ENCODE peak calls at places on chromosomes 12 and 14, in six cellular contexts. One of them, this sample, is unnamed.

GRCh38 chr14:46574236-46574970 is 77.2 kb downstream of the RPL10L start:
- DNase-seq in lung: no peak
- DNase-seq in mammary epithelial cell: peak; percentile 10
- DNase-seq in IMR-90: no peak
- DNase-seq in ascending aorta: no peak
- DNase-seq in endothelial cell of umbilical vein: peak; percentile 85
- DNase-seq in this sample: no peak

GRCh38 chr12:48917857-48918537 is 7.3 kb downstream of the FKBP11 start:
- DNase-seq in lung: no peak
- DNase-seq in mammary epithelial cell: no peak
- DNase-seq in ascending aorta: no peak
- DNase-seq in endothelial cell of umbilical vein: no peak
- DNase-seq in IMR-90: no peak
- DNase-seq in this sample: peak; percentile 21

GRCh38 chr12:6269986-6270385 is 40.5 kb upstream of the PLEKHG6 start:
- DNase-seq in ascending aorta: no peak
- DNase-seq in mammary epithelial cell: no peak
- DNase-seq in IMR-90: no peak
- DNase-seq in endothelial cell of umbilical vein: no peak
- DNase-seq in lung: no peak
- DNase-seq in this sample: no peak

GRCh38 chr12:110992909-110993308 is 72.5 kb upstream of the MYL2 start:
- DNase-seq in endothelial cell of umbilical vein: no peak
- DNase-seq in mammary epithelial cell: no peak
- DNase-seq in IMR-90: no peak
- DNase-seq in lung: no peak
- DNase-seq in ascending aorta: no peak
- DNase-seq in this sample: no peak

GRCh38 chr12:95191060-95191696 is 26.1 kb downstream of the FGD6 start:
- DNase-seq in mammary epithelial cell: no peak
- DNase-seq in IMR-90: no peak
- DNase-seq in ascending aorta: no peak
- DNase-seq in lung: no peak
- DNase-seq in endothelial cell of umbilical vein: peak; percentile 62
- DNase-seq in this sample: no peak

GRCh38 chr12:46401703-46402102 is 29.1 kb upstream of the SLC38A2 start:
- DNase-seq in lung: no peak
- DNase-seq in ascending aorta: peak; percentile 68
- DNase-seq in IMR-90: peak; percentile 58
- DNase-seq in mammary epithelial cell: no peak
- DNase-seq in endothelial cell of umbilical vein: peak; percentile 49
- DNase-seq in this sample: peak; percentile 75

GRCh38 chr12:132413931-132414588 is 75.9 kb upstream of the FBRSL1 start:
- DNase-seq in endothelial cell of umbilical vein: no peak
- DNase-seq in IMR-90: no peak
- DNase-seq in ascending aorta: no peak
- DNase-seq in mammary epithelial cell: no peak
- DNase-seq in lung: no peak
- DNase-seq in this sample: no peak

GRCh38 chr14:104294983-104295680 is 156.7 kb downstream of the KIF26A start:
- DNase-seq in ascending aorta: no peak
- DNase-seq in mammary epithelial cell: no peak
- DNase-seq in lung: no peak
- DNase-seq in IMR-90: no peak
- DNase-seq in endothelial cell of umbilical vein: no peak
- DNase-seq in this sample: no peak

GRCh38 chr14:61557854-61558253 is 137.5 kb upstream of the HIF1A start:
- DNase-seq in IMR-90: no peak
- DNase-seq in endothelial cell of umbilical vein: no peak
- DNase-seq in mammary epithelial cell: no peak
- DNase-seq in ascending aorta: peak; percentile 41
- DNase-seq in lung: no peak
- DNase-seq in this sample: no peak

GRCh38 chr14:77470192-77470870 is 12.4 kb downstream of the AHSA1 start:
- DNase-seq in mammary epithelial cell: no peak
- DNase-seq in endothelial cell of umbilical vein: no peak
- DNase-seq in IMR-90: no peak
- DNase-seq in ascending aorta: no peak
- DNase-seq in lung: no peak
- DNase-seq in this sample: no peak

GRCh38 chr14:67717048-67717447 is 15.4 kb downstream of the RDH12 start:
- DNase-seq in mammary epithelial cell: no peak
- DNase-seq in IMR-90: no peak
- DNase-seq in endothelial cell of umbilical vein: no peak
- DNase-seq in ascending aorta: no peak
- DNase-seq in lung: no peak
- DNase-seq in this sample: no peak

GRCh38 chr12:6158263-6158662 is 33.8 kb upstream of the VWF start:
- DNase-seq in endothelial cell of umbilical vein: peak; percentile 71
- DNase-seq in mammary epithelial cell: no peak
- DNase-seq in IMR-90: no peak
- DNase-seq in ascending aorta: peak; percentile 42
- DNase-seq in lung: no peak
- DNase-seq in this sample: no peak

GRCh38 chr12:122864894-122865253 is 29.6 kb downstream of the HIP1R start:
- DNase-seq in mammary epithelial cell: no peak
- DNase-seq in IMR-90: no peak
- DNase-seq in lung: no peak
- DNase-seq in ascending aorta: no peak
- DNase-seq in endothelial cell of umbilical vein: no peak
- DNase-seq in this sample: no peak

GRCh38 chr14:81737938-81738337 is 204.3 kb upstream of the SEL1L start:
- DNase-seq in IMR-90: no peak
- DNase-seq in endothelial cell of umbilical vein: no peak
- DNase-seq in ascending aorta: no peak
- DNase-seq in lung: no peak
- DNase-seq in mammary epithelial cell: no peak
- DNase-seq in this sample: no peak

GRCh38 chr12:13093191-13093849 is 10.1 kb downstream of the GSG1 start:
- DNase-seq in mammary epithelial cell: no peak
- DNase-seq in endothelial cell of umbilical vein: no peak
- DNase-seq in IMR-90: peak; percentile 62
- DNase-seq in ascending aorta: no peak
- DNase-seq in lung: no peak
- DNase-seq in this sample: peak; percentile 47

GRCh38 chr12:79344855-79345840 is 345.6 kb downstream of the PAWR start:
- DNase-seq in endothelial cell of umbilical vein: peak; percentile 54
- DNase-seq in IMR-90: peak; percentile 50
- DNase-seq in lung: no peak
- DNase-seq in ascending aorta: no peak
- DNase-seq in mammary epithelial cell: peak; percentile 37
- DNase-seq in this sample: peak; percentile 56

GRCh38 chr12:27434673-27435565 is 11.6 kb upstream of the SMCO2 start:
- DNase-seq in IMR-90: no peak
- DNase-seq in mammary epithelial cell: no peak
- DNase-seq in endothelial cell of umbilical vein: peak; percentile 17
- DNase-seq in ascending aorta: no peak
- DNase-seq in lung: no peak
- DNase-seq in this sample: peak; percentile 47

GRCh38 chr12:80325167-80325959 is 118.7 kb upstream of the PTPRQ start:
- DNase-seq in mammary epithelial cell: no peak
- DNase-seq in endothelial cell of umbilical vein: peak; percentile 3
- DNase-seq in IMR-90: no peak
- DNase-seq in lung: no peak
- DNase-seq in ascending aorta: no peak
- DNase-seq in this sample: peak; percentile 14

GRCh38 chr14:54387328-54387727 is 9.5 kb upstream of the CDKN3 start:
- DNase-seq in IMR-90: no peak
- DNase-seq in lung: no peak
- DNase-seq in mammary epithelial cell: no peak
- DNase-seq in endothelial cell of umbilical vein: no peak
- DNase-seq in ascending aorta: no peak
- DNase-seq in this sample: no peak

GRCh38 chr14:65620195-65620594 is 207.7 kb downstream of the FUT8 start:
- DNase-seq in endothelial cell of umbilical vein: no peak
- DNase-seq in lung: no peak
- DNase-seq in ascending aorta: no peak
- DNase-seq in IMR-90: no peak
- DNase-seq in mammary epithelial cell: no peak
- DNase-seq in this sample: no peak

GRCh38 chr14:75438486-75439080 is 10.8 kb downstream of the JDP2 start:
- DNase-seq in endothelial cell of umbilical vein: no peak
- DNase-seq in mammary epithelial cell: no peak
- DNase-seq in ascending aorta: no peak
- DNase-seq in lung: no peak
- DNase-seq in IMR-90: no peak
- DNase-seq in this sample: no peak

GRCh38 chr12:77256924-77257323 is 191.6 kb upstream of the E2F7 start:
- DNase-seq in mammary epithelial cell: no peak
- DNase-seq in endothelial cell of umbilical vein: no peak
- DNase-seq in lung: no peak
- DNase-seq in IMR-90: no peak
- DNase-seq in ascending aorta: no peak
- DNase-seq in this sample: peak; percentile 70

GRCh38 chr12:99647453-99647852 is at the start of gene GARIN6:
- DNase-seq in mammary epithelial cell: no peak
- DNase-seq in lung: no peak
- DNase-seq in endothelial cell of umbilical vein: no peak
- DNase-seq in ascending aorta: no peak
- DNase-seq in IMR-90: no peak
- DNase-seq in this sample: no peak
- H3K36me3 ChIP-seq in mammary epithelial cell: no peaks in the 10 kb centered on the region
- H3K36me3 ChIP-seq in lung: peaks cover 1% of the 10 kb centered on the region
- H3K36me3 ChIP-seq in endothelial cell of umbilical vein: no peaks in the 10 kb centered on the region
- H3K36me3 ChIP-seq in ascending aorta: no peaks in the 10 kb centered on the region
- H3K36me3 ChIP-seq in IMR-90: no peaks in the 10 kb centered on the region
- H3K36me3 ChIP-seq in this sample: no peaks in the 10 kb centered on the region

GRCh38 chr14:103126088-103126872 is 3.0 kb downstream of the TNFAIP2 start:
- DNase-seq in lung: no peak
- DNase-seq in endothelial cell of umbilical vein: no peak
- DNase-seq in mammary epithelial cell: no peak
- DNase-seq in ascending aorta: no peak
- DNase-seq in IMR-90: no peak
- DNase-seq in this sample: no peak

GRCh38 chr14:103126873-103127304 is 3.6 kb downstream of the TNFAIP2 start:
- DNase-seq in ascending aorta: no peak
- DNase-seq in lung: peak; percentile 55
- DNase-seq in mammary epithelial cell: peak; percentile 78
- DNase-seq in IMR-90: no peak
- DNase-seq in endothelial cell of umbilical vein: peak; percentile 26
- DNase-seq in this sample: peak; percentile 66

GRCh38 chr14:103128631-103129300 is 5.5 kb downstream of the TNFAIP2 start:
- DNase-seq in lung: no peak
- DNase-seq in mammary epithelial cell: peak; percentile 48
- DNase-seq in endothelial cell of umbilical vein: no peak
- DNase-seq in IMR-90: no peak
- DNase-seq in ascending aorta: no peak
- DNase-seq in this sample: no peak

GRCh38 chr14:103127861-103128598 is 4.8 kb downstream of the TNFAIP2 start:
- DNase-seq in mammary epithelial cell: no peak
- DNase-seq in IMR-90: no peak
- DNase-seq in endothelial cell of umbilical vein: no peak
- DNase-seq in ascending aorta: no peak
- DNase-seq in lung: no peak
- DNase-seq in this sample: no peak

GRCh38 chr14:103127356-103127755 is 4.1 kb downstream of the TNFAIP2 start:
- DNase-seq in ascending aorta: no peak
- DNase-seq in endothelial cell of umbilical vein: no peak
- DNase-seq in lung: no peak
- DNase-seq in mammary epithelial cell: no peak
- DNase-seq in IMR-90: no peak
- DNase-seq in this sample: no peak
- H3K36me3 ChIP-seq in ascending aorta: no peaks in the 10 kb centered on the region
- H3K36me3 ChIP-seq in endothelial cell of umbilical vein: no peaks in the 10 kb centered on the region
- H3K36me3 ChIP-seq in lung: peaks cover 26% of the 10 kb centered on the region
- H3K36me3 ChIP-seq in mammary epithelial cell: no peaks in the 10 kb centered on the region
- H3K36me3 ChIP-seq in IMR-90: no peaks in the 10 kb centered on the region
- H3K36me3 ChIP-seq in this sample: peaks cover 33% of the 10 kb centered on the region

DNA sequence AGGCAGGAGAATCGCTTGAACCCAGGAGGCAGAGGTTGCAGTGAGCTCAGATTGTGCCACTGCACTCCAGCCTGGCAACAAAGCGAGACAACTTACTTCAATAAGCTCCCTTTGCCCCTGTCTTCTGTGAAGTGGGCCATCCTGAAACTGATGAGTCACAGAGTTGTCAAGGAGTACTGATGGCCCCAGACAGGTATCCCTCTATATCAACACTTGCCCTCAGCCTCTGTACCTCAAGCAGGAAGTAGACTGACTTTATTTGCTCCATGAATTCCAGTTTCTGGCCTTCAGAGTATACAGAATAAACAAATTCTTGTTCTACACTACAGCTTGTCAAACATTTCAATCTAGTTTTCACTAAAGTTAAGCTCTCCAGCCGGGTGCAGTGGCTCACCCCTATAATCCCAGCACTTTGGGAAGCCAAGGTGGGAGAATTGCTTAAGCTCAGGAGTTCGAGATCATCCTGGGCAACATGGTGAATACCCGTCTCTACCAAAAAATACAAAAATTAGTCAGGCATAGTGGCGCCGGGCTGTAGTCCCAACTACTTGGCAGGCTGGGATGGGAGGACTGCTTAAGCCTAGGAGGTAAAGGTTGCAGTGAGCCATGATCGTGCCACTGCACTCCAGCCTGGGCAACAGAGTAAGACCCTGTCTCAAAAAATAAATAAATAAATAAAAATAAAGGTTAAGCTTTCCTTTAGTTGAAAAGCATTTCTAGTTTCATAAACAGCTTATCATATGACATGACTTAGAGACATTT is 16.4 kb upstream of the LRP10 start:
- DNase-seq in mammary epithelial cell: peak; percentile 10
- DNase-seq in endothelial cell of umbilical vein: no peak
- DNase-seq in ascending aorta: no peak
- DNase-seq in lung: no peak
- DNase-seq in IMR-90: no peak
- DNase-seq in this sample: no peak
- H3K36me3 ChIP-seq in mammary epithelial cell: no peaks in the 10 kb centered on the region
- H3K36me3 ChIP-seq in endothelial cell of umbilical vein: no peaks in the 10 kb centered on the region
- H3K36me3 ChIP-seq in ascending aorta: no peaks in the 10 kb centered on the region
- H3K36me3 ChIP-seq in lung: no peaks in the 10 kb centered on the region
- H3K36me3 ChIP-seq in IMR-90: no peaks in the 10 kb centered on the region
- H3K36me3 ChIP-seq in this sample: no peaks in the 10 kb centered on the region

DNA sequence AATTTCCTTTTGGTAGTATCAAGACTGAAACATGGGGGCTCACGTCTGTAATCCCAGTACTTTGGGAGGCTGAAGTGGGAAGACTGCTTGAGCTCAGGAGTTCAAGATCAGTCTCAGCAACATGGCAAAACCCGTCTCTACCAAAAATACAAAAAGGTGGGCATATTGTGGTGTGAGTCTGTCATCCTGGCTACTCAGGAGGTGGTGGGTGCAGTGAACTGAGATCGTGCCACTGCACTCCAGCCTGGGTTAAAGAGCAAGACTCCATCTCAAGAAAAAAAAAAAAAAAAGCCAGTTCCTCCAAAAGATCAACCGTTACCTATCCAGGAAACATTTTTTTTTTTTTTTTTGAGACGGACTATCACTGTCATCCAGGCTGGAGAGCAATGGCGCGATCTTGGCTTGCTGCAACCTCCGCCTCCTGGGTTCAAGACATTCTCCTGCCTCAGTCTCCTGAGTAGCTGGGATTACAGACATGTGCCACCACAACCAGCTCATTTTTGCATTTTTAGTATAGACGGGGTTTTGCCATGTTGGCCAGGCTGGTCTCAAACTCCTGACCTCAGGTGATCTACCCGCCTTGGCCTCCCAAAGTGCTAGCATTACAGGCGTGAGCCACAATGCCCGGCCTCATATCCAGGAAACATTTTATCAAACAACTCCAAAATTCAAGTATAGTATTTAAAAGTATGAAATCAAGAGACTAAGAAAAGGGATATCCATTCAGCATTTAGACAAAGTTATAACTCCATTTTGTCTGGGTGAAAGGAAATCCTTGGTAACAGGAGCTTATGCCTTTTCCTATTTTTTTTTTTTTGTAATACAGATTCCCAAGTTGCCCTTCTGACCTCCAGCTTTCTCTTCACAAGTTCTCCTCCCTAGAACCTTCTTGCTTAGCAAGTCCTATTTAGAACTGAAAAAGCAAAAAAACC is 3.4 kb downstream of the ACIN1 start:
- DNase-seq in lung: no peak
- DNase-seq in endothelial cell of umbilical vein: no peak
- DNase-seq in mammary epithelial cell: no peak
- DNase-seq in IMR-90: no peak
- DNase-seq in ascending aorta: no peak
- DNase-seq in this sample: no peak
- H3K36me3 ChIP-seq in lung: peaks cover 9% of the 10 kb centered on the region
- H3K36me3 ChIP-seq in endothelial cell of umbilical vein: peaks cover 33% of the 10 kb centered on the region
- H3K36me3 ChIP-seq in mammary epithelial cell: peaks cover 45% of the 10 kb centered on the region
- H3K36me3 ChIP-seq in IMR-90: peaks cover 18% of the 10 kb centered on the region
- H3K36me3 ChIP-seq in ascending aorta: peaks cover 37% of the 10 kb centered on the region
- H3K36me3 ChIP-seq in this sample: peaks cover 64% of the 10 kb centered on the region